ENCODE peak calls at places on chromosome 3, in eight cellular contexts. One of them, this sample, is unnamed.
A peak's percentile ranks its signal among the peaks of the same experiment; 100 is the strongest.

GRCh38 chr3:99910752-99911151 is 93.1 kb downstream of the CMSS1 start:
- DNase-seq in ovary: no peak
- DNase-seq in heart left ventricle: no peak
- DNase-seq in testis: no peak
- DNase-seq in HCT116: no peak
- DNase-seq in right lobe of liver: no peak
- DNase-seq in Peyer's patch: no peak
- DNase-seq in transverse colon: no peak
- DNase-seq in this sample: no peak

GRCh38 chr3:186241910-186242821 is 119.9 kb downstream of the DGKG start:
- DNase-seq in ovary: no peak
- DNase-seq in heart left ventricle: peak; percentile 76
- DNase-seq in testis: peak; percentile 77
- DNase-seq in HCT116: peak; percentile 80
- DNase-seq in right lobe of liver: peak; percentile 75
- DNase-seq in Peyer's patch: peak; percentile 80
- DNase-seq in transverse colon: peak; percentile 70
- DNase-seq in this sample: peak; percentile 50

GRCh38 chr3:123098411-123099330 is 31.8 kb downstream of the PDIA5 start:
- DNase-seq in ovary: no peak
- DNase-seq in heart left ventricle: no peak
- DNase-seq in testis: peak; percentile 48
- DNase-seq in HCT116: no peak
- DNase-seq in right lobe of liver: no peak
- DNase-seq in Peyer's patch: peak; percentile 55
- DNase-seq in transverse colon: peak; percentile 44
- DNase-seq in this sample: no peak

GRCh38 chr3:67943546-67943945 is 289.1 kb upstream of the SUCLG2 start:
- DNase-seq in ovary: no peak
- DNase-seq in heart left ventricle: no peak
- DNase-seq in testis: no peak
- DNase-seq in HCT116: no peak
- DNase-seq in right lobe of liver: no peak
- DNase-seq in Peyer's patch: no peak
- DNase-seq in transverse colon: no peak
- DNase-seq in this sample: no peak

GRCh38 chr3:7657214-7658112 is 796.5 kb downstream of the GRM7 start:
- DNase-seq in ovary: no peak
- DNase-seq in heart left ventricle: no peak
- DNase-seq in testis: no peak
- DNase-seq in HCT116: no peak
- DNase-seq in right lobe of liver: no peak
- DNase-seq in Peyer's patch: no peak
- DNase-seq in transverse colon: no peak
- DNase-seq in this sample: no peak

GRCh38 chr3:195914648-195915473 is 6.5 kb upstream of the TNK2 start:
- DNase-seq in ovary: peak; percentile 88
- DNase-seq in heart left ventricle: peak; percentile 88
- DNase-seq in testis: peak; percentile 96
- DNase-seq in HCT116: peak; percentile 98
- DNase-seq in right lobe of liver: peak; percentile 93
- DNase-seq in Peyer's patch: peak; percentile 90
- DNase-seq in transverse colon: peak; percentile 94
- DNase-seq in this sample: peak; percentile 96

GRCh38 chr3:127072971-127073851 is 90.3 kb downstream of the PLXNA1 start:
- DNase-seq in ovary: no peak
- DNase-seq in heart left ventricle: no peak
- DNase-seq in testis: peak; percentile 26
- DNase-seq in HCT116: no peak
- DNase-seq in right lobe of liver: peak; percentile 42
- DNase-seq in Peyer's patch: peak; percentile 30
- DNase-seq in transverse colon: no peak
- DNase-seq in this sample: peak; percentile 36

GRCh38 chr3:102434715-102435114 is at the start of gene ZPLD1:
- DNase-seq in ovary: no peak
- DNase-seq in heart left ventricle: no peak
- DNase-seq in testis: no peak
- DNase-seq in HCT116: no peak
- DNase-seq in right lobe of liver: no peak
- DNase-seq in Peyer's patch: no peak
- DNase-seq in transverse colon: no peak
- DNase-seq in this sample: no peak

GRCh38 chr3:173284301-173284700 is 113.2 kb upstream of the NLGN1 start:
- DNase-seq in ovary: no peak
- DNase-seq in heart left ventricle: no peak
- DNase-seq in testis: no peak
- DNase-seq in HCT116: no peak
- DNase-seq in right lobe of liver: no peak
- DNase-seq in Peyer's patch: no peak
- DNase-seq in transverse colon: no peak
- DNase-seq in this sample: no peak

GRCh38 chr3:70989174-70989573 is 594.4 kb downstream of the FOXP1 start:
- DNase-seq in ovary: no peak
- DNase-seq in heart left ventricle: no peak
- DNase-seq in testis: no peak
- DNase-seq in HCT116: no peak
- DNase-seq in right lobe of liver: no peak
- DNase-seq in Peyer's patch: no peak
- DNase-seq in transverse colon: no peak
- DNase-seq in this sample: no peak

GRCh38 chr3:74027121-74027520 is 402.4 kb upstream of the PDZRN3 start:
- DNase-seq in ovary: no peak
- DNase-seq in heart left ventricle: no peak
- DNase-seq in testis: no peak
- DNase-seq in HCT116: no peak
- DNase-seq in right lobe of liver: no peak
- DNase-seq in Peyer's patch: no peak
- DNase-seq in transverse colon: no peak
- DNase-seq in this sample: no peak

GRCh38 chr3:123301331-123302184 is 99.8 kb downstream of the SEC22A start:
- DNase-seq in ovary: no peak
- DNase-seq in heart left ventricle: no peak
- DNase-seq in testis: no peak
- DNase-seq in HCT116: no peak
- DNase-seq in right lobe of liver: no peak
- DNase-seq in Peyer's patch: peak; percentile 24
- DNase-seq in transverse colon: no peak
- DNase-seq in this sample: no peak

GRCh38 chr3:52230461-52230860 is 5.0 kb upstream of the TLR9 start:
- DNase-seq in ovary: no peak
- DNase-seq in heart left ventricle: no peak
- DNase-seq in testis: no peak
- DNase-seq in HCT116: no peak
- DNase-seq in right lobe of liver: no peak
- DNase-seq in Peyer's patch: peak; percentile 34
- DNase-seq in transverse colon: no peak
- DNase-seq in this sample: no peak

GRCh38 chr3:52229656-52230055 is 4.2 kb upstream of the TLR9 start:
- DNase-seq in ovary: no peak
- DNase-seq in heart left ventricle: no peak
- DNase-seq in testis: no peak
- DNase-seq in HCT116: no peak
- DNase-seq in right lobe of liver: no peak
- DNase-seq in Peyer's patch: no peak
- DNase-seq in transverse colon: no peak
- DNase-seq in this sample: no peak

GRCh38 chr3:52228266-52228665 is 2.8 kb upstream of the TLR9 start:
- DNase-seq in ovary: no peak
- DNase-seq in heart left ventricle: no peak
- DNase-seq in testis: no peak
- DNase-seq in HCT116: no peak
- DNase-seq in right lobe of liver: no peak
- DNase-seq in Peyer's patch: no peak
- DNase-seq in transverse colon: no peak
- DNase-seq in this sample: no peak

GRCh38 chr3:52227766-52228165 is 2.3 kb upstream of the TLR9 start:
- DNase-seq in ovary: no peak
- DNase-seq in heart left ventricle: no peak
- DNase-seq in testis: no peak
- DNase-seq in HCT116: no peak
- DNase-seq in right lobe of liver: no peak
- DNase-seq in Peyer's patch: no peak
- DNase-seq in transverse colon: no peak
- DNase-seq in this sample: no peak

DNA sequence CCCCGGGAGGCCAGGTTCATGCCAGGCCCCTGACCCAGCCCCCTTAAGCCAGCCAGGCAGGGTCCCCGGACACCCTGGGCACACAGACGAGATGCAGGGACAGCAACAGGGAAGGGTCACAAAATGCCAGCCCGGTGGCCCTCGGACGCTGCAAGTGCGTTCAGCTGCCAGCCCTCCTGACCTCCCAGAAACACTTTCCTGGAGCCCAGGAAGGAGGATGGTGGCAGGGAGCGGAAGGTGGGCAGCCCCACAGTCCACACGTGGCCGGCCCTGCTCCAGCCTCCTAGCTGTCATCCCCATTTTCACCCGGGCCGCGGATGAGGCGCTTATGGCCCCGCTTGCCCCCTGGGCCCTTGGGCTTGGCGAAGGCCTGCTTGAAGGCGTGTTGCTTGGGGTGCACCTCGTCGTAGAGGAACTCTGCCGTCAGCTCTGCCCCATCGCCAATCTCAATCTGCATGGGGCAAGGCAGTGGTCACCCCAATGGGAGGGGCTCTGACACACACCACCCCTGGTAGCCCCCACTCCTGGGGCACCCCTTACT is 3.4 kb upstream of the TLR9 start:
- DNase-seq in ovary: no peak
- DNase-seq in heart left ventricle: no peak
- DNase-seq in testis: no peak
- DNase-seq in HCT116: no peak
- DNase-seq in right lobe of liver: no peak
- DNase-seq in Peyer's patch: no peak
- DNase-seq in transverse colon: no peak
- DNase-seq in this sample: no peak
- H3K36me3 ChIP-seq in ovary: peaks cover 2% of the 10 kb centered on the region
- H3K36me3 ChIP-seq in heart left ventricle: peaks cover 62% of the 10 kb centered on the region
- H3K36me3 ChIP-seq in testis: no peaks in the 10 kb centered on the region
- H3K36me3 ChIP-seq in HCT116: peaks cover 17% of the 10 kb centered on the region
- H3K36me3 ChIP-seq in right lobe of liver: peaks cover 14% of the 10 kb centered on the region
- H3K36me3 ChIP-seq in Peyer's patch: no peaks in the 10 kb centered on the region
- H3K36me3 ChIP-seq in transverse colon: no peaks in the 10 kb centered on the region
- H3K36me3 ChIP-seq in this sample: peaks cover 33% of the 10 kb centered on the region

DNA sequence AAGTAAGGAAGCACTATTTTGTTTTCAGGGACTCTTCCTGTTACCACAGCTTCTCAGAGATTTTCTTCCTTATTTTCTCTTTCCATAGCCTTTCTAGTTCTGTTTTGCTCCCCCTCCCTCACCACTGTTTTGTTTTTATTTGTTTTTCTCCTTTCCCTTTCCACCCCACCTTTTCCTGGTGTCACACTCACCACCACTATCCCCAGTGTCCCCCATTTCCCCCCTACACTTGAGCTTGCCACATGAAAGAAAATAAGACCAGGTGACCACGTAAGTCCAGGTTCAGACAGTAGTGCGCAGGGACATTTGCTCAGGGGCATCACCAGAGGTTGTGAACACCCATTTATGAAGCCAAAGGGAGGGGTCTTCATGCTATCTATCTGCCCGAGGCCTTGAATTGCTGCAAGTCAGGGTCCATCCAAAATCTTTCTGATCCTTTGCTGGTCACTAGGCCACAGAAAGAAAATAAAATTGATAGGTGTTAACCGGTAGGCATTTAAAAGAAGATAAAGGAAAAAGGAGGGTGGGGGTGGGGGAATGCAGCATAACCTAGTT is 1.4 kb upstream of the RFTN1 start:
- DNase-seq in ovary: no peak
- DNase-seq in heart left ventricle: no peak
- DNase-seq in testis: no peak
- DNase-seq in HCT116: no peak
- DNase-seq in right lobe of liver: no peak
- DNase-seq in Peyer's patch: no peak
- DNase-seq in transverse colon: no peak
- DNase-seq in this sample: no peak
- TF ChIP-seq POLR2A in ovary: no peak
- TF ChIP-seq POLR2A in heart left ventricle: no peak
- TF ChIP-seq POLR2A in testis: no peak
- TF ChIP-seq POLR2A in HCT116: no peak
- TF ChIP-seq POLR2A in right lobe of liver: no peak
- TF ChIP-seq POLR2A in Peyer's patch: no peak
- TF ChIP-seq POLR2A in transverse colon: no peak
- TF ChIP-seq POLR2A in this sample: no peak

DNA sequence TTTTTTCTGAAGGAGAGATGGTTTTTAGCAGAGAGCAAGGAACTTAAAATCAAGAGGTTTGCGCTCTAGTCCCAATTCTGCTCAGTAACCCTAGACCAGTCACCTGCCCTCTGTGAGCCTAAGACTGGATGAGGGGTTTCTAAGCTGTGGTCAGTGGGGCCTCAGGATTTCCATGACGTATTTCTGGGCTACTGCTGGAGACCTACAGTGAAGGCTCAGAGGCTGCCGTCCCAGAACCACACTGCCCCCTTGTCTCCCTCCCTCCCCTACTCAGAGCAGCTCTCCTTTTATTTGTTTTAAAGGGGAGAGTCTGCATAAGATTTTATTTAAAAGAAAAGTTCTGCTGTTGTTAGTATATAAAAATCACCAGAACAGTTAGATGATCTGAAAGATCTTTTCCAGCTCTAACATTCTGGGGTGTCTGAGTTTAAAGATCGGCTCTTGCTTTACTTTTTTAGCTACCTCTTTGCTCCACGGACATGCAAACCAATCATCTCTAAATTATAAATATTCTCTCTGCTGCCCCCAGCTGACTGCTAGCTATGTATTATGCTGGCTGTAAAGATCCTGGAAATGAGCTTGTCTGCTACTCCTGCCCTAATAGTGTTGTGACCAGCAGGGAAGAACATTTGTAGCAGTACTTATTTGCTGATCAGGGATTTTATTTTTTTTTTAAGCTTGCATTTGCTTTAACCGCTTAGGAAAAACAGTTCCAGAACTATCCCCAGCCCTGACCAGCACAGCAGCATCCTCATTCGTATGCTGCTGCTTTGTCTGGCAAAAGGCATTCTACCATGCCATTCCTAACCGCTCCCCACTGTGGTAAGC is 28.6 kb upstream of the NDUFB4 start:
- DNase-seq in ovary: peak; percentile 40
- DNase-seq in heart left ventricle: no peak
- DNase-seq in testis: peak; percentile 56
- DNase-seq in HCT116: no peak
- DNase-seq in right lobe of liver: no peak
- DNase-seq in Peyer's patch: no peak
- DNase-seq in transverse colon: no peak
- DNase-seq in this sample: no peak
- H3K4me3 ChIP-seq in ovary: no peak overlapping the region
- H3K4me3 ChIP-seq in heart left ventricle: peak overlapping the region; percentile 30
- H3K4me3 ChIP-seq in testis: no peak overlapping the region
- H3K4me3 ChIP-seq in HCT116: peak overlapping the region; percentile 8
- H3K4me3 ChIP-seq in right lobe of liver: no peak overlapping the region
- H3K4me3 ChIP-seq in Peyer's patch: no peak overlapping the region
- H3K4me3 ChIP-seq in transverse colon: no peak overlapping the region
- H3K4me3 ChIP-seq in this sample: no peak overlapping the region

GRCh38 chr3:191414732-191415131 is 46.2 kb upstream of the PYDC2 start:
- DNase-seq in ovary: no peak
- DNase-seq in heart left ventricle: no peak
- DNase-seq in testis: no peak
- DNase-seq in HCT116: no peak
- DNase-seq in right lobe of liver: no peak
- DNase-seq in Peyer's patch: no peak
- DNase-seq in transverse colon: no peak
- DNase-seq in this sample: no peak
- H3K36me3 ChIP-seq in ovary: no peaks in the 10 kb centered on the region
- H3K36me3 ChIP-seq in heart left ventricle: no peaks in the 10 kb centered on the region
- H3K36me3 ChIP-seq in testis: no peaks in the 10 kb centered on the region
- H3K36me3 ChIP-seq in HCT116: no peaks in the 10 kb centered on the region
- H3K36me3 ChIP-seq in right lobe of liver: no peaks in the 10 kb centered on the region
- H3K36me3 ChIP-seq in Peyer's patch: no peaks in the 10 kb centered on the region
- H3K36me3 ChIP-seq in transverse colon: no peaks in the 10 kb centered on the region
- H3K36me3 ChIP-seq in this sample: no peaks in the 10 kb centered on the region

GRCh38 chr3:48429416-48430358 is at the start of gene PLXNB1:
- DNase-seq in ovary: peak; percentile 86
- DNase-seq in heart left ventricle: peak; percentile 41
- DNase-seq in testis: peak; percentile 86
- DNase-seq in HCT116: no peak
- DNase-seq in right lobe of liver: peak; percentile 97
- DNase-seq in Peyer's patch: peak; percentile 88
- DNase-seq in transverse colon: peak; percentile 84
- DNase-seq in this sample: peak; percentile 94
- TF ChIP-seq POLR2A in ovary: peak; percentile 43
- TF ChIP-seq POLR2A in heart left ventricle: no peak
- TF ChIP-seq POLR2A in testis: no peak
- TF ChIP-seq POLR2A in HCT116: no peak
- TF ChIP-seq POLR2A in right lobe of liver: peak; percentile 62
- TF ChIP-seq POLR2A in Peyer's patch: no peak
- TF ChIP-seq POLR2A in transverse colon: peak; percentile 61
- TF ChIP-seq POLR2A in this sample: peak; percentile 82